ENCODE peak calls at places on chromosomes 4 and X, in nine cellular contexts. I is body of pancreas, J is HCT116, X is A549, C is right lobe of liver, A is upper lobe of left lung, Y is heart left ventricle, F is HepG2, Q is gastrocnemius medialis. N is an unnamed sample.

GRCh38 chr4:184282895-184283654 is 65.4 kb upstream of the ENPP6 start:
- ATAC-seq in I (no peak), J (no peak), X (no peak), C (peak), A (no peak), Y (no peak), F (peak), Q (no peak), N (no peak)

GRCh38 chrX:150842198-150842553 is 56.3 kb downstream of the CD99L2 start:
- ATAC-seq in I (no peak), J (no peak), X (no peak), C (peak), A (peak), Y (no peak), F (no peak), Q (no peak), N (no peak)

GRCh38 chr4:163702736-163703135 is 208.2 kb downstream of the TMA16 start:
- ATAC-seq in I (no peak), J (no peak), X (no peak), C (no peak), A (no peak), Y (no peak), F (no peak), Q (no peak), N (no peak)

GRCh38 chr4:115433501-115433900 is 320.1 kb upstream of the NDST4 start:
- ATAC-seq in I (no peak), J (no peak), X (no peak), C (no peak), A (no peak), Y (no peak), F (no peak), Q (no peak), N (no peak)

GRCh38 chrX:137565921-137566745 is at the start of gene ZIC3:
- ATAC-seq in I (peak), J (no peak), X (no peak), C (peak), A (no peak), Y (peak), F (no peak), Q (peak), N (peak)

GRCh38 chr4:89836897-89837384 is at the start of gene SNCA:
- ATAC-seq in I (peak), J (peak), X (peak), C (peak), A (peak), Y (peak), F (no peak), Q (no peak), N (peak)

GRCh38 chrX:28847423-28847822 is 260.2 kb downstream of the IL1RAPL1 start:
- ATAC-seq in I (no peak), J (peak), X (no peak), C (no peak), A (no peak), Y (peak), F (no peak), Q (no peak), N (no peak)

GRCh38 chr4:166980419-166980818 is 253.9 kb downstream of the SPOCK3 start:
- ATAC-seq in I (no peak), J (no peak), X (no peak), C (no peak), A (no peak), Y (no peak), F (no peak), Q (no peak), N (peak)

GRCh38 chr4:173242466-173243250 is 74.0 kb downstream of the GALNT7 start:
- ATAC-seq in I (no peak), J (no peak), X (peak), C (no peak), A (no peak), Y (no peak), F (no peak), Q (peak), N (no peak)

GRCh38 chrX:136065044-136065671 is 79.9 kb downstream of the SLC9A6 start:
- ATAC-seq in I (no peak), J (no peak), X (no peak), C (peak), A (no peak), Y (peak), F (no peak), Q (no peak), N (peak)

GRCh38 chr4:72169861-72170260 is 138.1 kb downstream of the NPFFR2 start:
- ATAC-seq in I (no peak), J (no peak), X (no peak), C (no peak), A (no peak), Y (no peak), F (no peak), Q (no peak), N (no peak)

GRCh38 chr4:158649111-158649680 is 22.5 kb downstream of the C4orf46 start:
- ATAC-seq in I (no peak), J (no peak), X (no peak), C (no peak), A (no peak), Y (no peak), F (no peak), Q (no peak), N (no peak)

GRCh38 chr4:47913328-47913727 is 1.1 kb downstream of the NFXL1 start:
- ATAC-seq in I (no peak), J (no peak), X (no peak), C (no peak), A (no peak), Y (no peak), F (no peak), Q (no peak), N (no peak)

GRCh38 chr4:185912779-185913178 is 100.8 kb upstream of the SORBS2 start:
- ATAC-seq in I (peak), J (no peak), X (no peak), C (no peak), A (no peak), Y (no peak), F (no peak), Q (no peak), N (no peak)

GRCh38 chrX:19743386-19743785 is 144.0 kb downstream of the SH3KBP1 start:
- ATAC-seq in I (no peak), J (no peak), X (no peak), C (no peak), A (no peak), Y (no peak), F (no peak), Q (no peak), N (no peak)

GRCh38 chr4:150401083-150401687 is 180.8 kb upstream of the MAB21L2 start:
- ATAC-seq in I (no peak), J (no peak), X (no peak), C (no peak), A (no peak), Y (no peak), F (no peak), Q (no peak), N (no peak)

GRCh38 chr4:15755321-15755750 is 22.8 kb upstream of the CD38 start:
- ATAC-seq in I (no peak), J (no peak), X (no peak), C (no peak), A (no peak), Y (no peak), F (no peak), Q (no peak), N (no peak)

GRCh38 chr4:76620723-76621463 is 185.9 kb downstream of the SHROOM3 start:
- ATAC-seq in I (peak), J (no peak), X (no peak), C (peak), A (no peak), Y (no peak), F (no peak), Q (no peak), N (no peak)

GRCh38 chr4:9820343-9820742 is 38.9 kb downstream of the DRD5 start:
- ATAC-seq in I (no peak), J (no peak), X (no peak), C (no peak), A (no peak), Y (no peak), F (no peak), Q (no peak), N (no peak)

GRCh38 chr4:94558392-94558920 is 106.7 kb downstream of the PDLIM5 start:
- ATAC-seq in I (no peak), J (no peak), X (no peak), C (no peak), A (no peak), Y (no peak), F (no peak), Q (no peak), N (no peak)

GRCh38 chr4:16693040-16693506 is 205.4 kb downstream of the LDB2 start:
- ATAC-seq in I (no peak), J (no peak), X (no peak), C (no peak), A (no peak), Y (no peak), F (no peak), Q (no peak), N (peak)

GRCh38 chrX:34764842-34765241 is 107.8 kb upstream of the TMEM47 start:
- ATAC-seq in I (no peak), J (no peak), X (no peak), C (peak), A (no peak), Y (no peak), F (no peak), Q (no peak), N (no peak)

GRCh38 chr4:13654158-13654797 is 26.8 kb upstream of the BOD1L1 start:
- ATAC-seq in I (peak), J (peak), X (peak), C (peak), A (peak), Y (peak), F (peak), Q (peak), N (peak)

DNA sequence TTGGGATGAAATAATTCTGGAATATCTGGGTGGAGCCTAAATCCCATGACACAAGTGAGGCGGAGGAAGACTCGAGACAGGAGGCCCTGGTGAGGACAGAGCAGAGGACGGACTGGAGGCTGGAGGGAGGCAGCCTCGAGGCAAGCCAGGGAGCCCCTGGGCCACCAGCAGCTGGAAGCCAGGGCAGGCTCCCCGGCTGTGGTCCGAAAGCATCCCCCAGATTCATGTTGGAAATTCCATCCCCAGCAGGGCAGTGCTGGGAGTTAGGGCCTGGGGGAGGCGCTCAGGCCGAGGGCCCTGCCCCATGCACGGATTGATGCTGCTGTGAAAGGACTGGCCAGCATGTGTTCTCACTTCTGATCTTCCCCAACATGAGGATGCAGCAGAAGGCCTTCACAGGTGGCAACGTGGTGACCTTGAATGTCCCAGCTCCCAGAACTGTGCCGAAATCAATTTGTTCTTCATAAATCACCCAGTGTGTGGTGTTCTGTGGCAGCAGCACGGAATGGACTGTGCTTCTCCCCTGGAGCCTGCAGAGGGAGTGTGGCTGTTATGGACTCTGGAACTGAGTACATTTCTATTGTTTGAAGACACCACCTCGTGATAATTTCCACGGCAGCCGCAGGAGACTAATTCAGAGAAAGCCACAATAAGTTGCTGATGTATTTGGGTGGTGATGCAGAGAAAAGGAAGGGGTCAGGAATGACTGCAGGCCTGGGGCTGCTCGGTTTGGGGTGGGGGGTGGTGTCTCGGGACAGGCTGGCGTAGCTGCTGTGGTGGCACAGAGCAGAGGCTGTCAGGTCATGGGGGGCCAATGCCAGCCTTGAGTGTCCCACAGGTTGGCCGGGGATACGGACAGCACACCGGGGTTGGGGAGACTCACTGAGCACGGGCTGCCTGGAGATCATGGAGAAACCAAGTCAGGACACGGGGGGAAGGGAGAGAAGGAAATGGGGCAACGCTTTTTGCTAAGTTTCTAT is 56.9 kb downstream of the PCGF3 start:
- ATAC-seq in I (peak), J (peak), X (peak), C (peak), A (no peak), Y (no peak), F (peak), Q (no peak), N (no peak)
- TF ChIP-seq POLR2A in I (no peak), J (no peak), X (no peak), C (no peak), A (no peak), Y (no peak), F (no peak), Q (no peak), N (no peak)

DNA sequence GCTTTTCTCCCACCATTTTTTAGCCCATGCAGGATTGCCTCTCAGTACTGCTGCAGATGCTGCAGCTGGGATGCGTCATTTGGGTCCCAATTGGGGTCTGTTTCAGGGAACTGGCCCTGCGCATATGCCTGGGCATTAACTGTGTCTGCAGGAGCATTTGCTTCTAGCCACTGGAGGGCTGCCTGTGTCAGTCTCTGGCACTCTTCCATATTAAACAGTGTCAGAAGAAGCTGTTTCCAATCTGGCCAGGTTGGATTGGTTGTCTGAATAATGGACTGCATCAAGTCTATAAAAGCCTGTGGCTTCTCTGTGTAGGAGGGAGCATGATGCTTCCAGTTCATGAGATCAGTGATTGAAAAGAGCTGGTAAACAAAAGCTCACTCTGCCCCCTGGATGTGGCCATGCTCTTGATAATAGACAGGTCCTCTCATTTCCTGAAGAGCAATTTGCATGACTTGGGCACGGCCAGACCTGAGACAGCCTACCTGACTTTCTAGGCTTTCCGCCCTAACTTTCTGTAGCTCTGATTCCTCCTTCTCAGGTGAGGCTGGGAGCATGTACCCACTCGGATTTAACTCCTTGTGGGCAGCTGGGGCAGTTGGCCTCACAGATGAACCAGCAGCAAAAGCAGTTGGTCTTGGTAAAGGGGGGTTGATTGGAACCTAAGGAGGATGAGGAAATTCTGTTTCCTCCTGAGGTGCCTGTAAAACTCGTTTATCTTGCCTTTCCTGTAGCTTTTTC is 29.2 kb downstream of the SULT1E1 start:
- ATAC-seq in I (peak), J (no peak), X (no peak), C (peak), A (no peak), Y (no peak), F (peak), Q (no peak), N (no peak)
- TF ChIP-seq POLR2A in I (no peak), J (no peak), X (no peak), C (peak), A (no peak), Y (no peak), F (no peak), Q (no peak), N (no peak)

GRCh38 chrX:46444011-46444410 is 101.2 kb downstream of the ZNF674 start:
- ATAC-seq in I (no peak), J (peak), X (no peak), C (no peak), A (no peak), Y (no peak), F (peak), Q (no peak), N (no peak)

GRCh38 chrX:46447384-46447783 is 97.8 kb downstream of the ZNF674 start:
- ATAC-seq in I (peak), J (peak), X (peak), C (no peak), A (no peak), Y (no peak), F (peak), Q (no peak), N (peak)

GRCh38 chrX:46446727-46447378 is 98.4 kb downstream of the ZNF674 start:
- ATAC-seq in I (peak), J (peak), X (peak), C (peak), A (peak), Y (peak), F (peak), Q (peak), N (peak)
- TF ChIP-seq POLR2A in I (peak), J (no peak), X (peak), C (peak), A (no peak), Y (no peak), F (peak), Q (peak), N (peak)

DNA sequence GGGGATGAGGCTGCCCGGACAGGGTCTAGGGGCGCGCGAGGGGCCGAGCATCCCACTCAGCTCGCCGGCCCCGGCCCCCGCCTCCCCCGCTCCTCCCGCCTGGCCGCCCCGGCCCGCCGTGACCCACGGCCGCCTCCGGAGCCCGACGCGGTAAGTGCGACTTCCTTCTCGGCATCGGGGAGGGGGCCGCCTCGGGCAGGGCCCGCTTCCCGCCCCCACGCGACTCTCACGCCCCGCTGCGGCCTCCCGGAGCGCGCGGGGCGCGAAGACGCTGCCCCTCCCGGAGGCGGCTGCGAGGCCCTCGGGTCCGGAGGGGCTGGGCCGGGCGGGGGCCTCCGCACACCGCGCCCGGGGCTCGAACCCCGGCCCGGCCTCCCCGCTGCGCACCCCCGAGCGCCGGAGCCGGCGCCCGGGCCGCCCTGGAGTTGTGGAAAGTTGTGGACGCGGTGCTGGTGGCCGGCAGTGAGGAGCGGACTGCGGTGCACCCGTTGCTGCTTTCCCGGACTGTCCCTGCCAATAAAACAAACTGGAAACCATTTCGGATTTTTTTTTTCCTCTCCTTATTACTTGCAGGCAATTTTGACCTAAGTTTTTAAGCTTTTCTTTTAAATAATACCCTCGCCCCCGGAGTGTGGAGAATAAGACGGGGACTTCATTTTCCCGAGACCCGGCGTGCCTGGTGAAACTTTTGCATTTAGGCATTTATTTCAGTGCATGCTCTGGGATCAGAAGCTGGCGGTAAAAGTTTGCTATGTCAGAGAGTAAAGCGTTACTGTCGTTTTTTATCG is 12.9 kb upstream of the TMEM156 start:
- ATAC-seq in I (peak), J (peak), X (peak), C (peak), A (peak), Y (no peak), F (peak), Q (peak), N (peak)
- TF ChIP-seq POLR2A in I (no peak), J (no peak), X (no peak), C (peak), A (no peak), Y (no peak), F (peak), Q (peak), N (peak)

GRCh38 chr4:164956766-164957643 is 20.5 kb downstream of the TRIM61 start:
- ATAC-seq in I (peak), J (no peak), X (peak), C (peak), A (peak), Y (peak), F (no peak), Q (peak), N (peak)
- TF ChIP-seq POLR2A in I (no peak), J (no peak), X (peak), C (no peak), A (no peak), Y (no peak), F (no peak), Q (no peak), N (no peak)

DNA sequence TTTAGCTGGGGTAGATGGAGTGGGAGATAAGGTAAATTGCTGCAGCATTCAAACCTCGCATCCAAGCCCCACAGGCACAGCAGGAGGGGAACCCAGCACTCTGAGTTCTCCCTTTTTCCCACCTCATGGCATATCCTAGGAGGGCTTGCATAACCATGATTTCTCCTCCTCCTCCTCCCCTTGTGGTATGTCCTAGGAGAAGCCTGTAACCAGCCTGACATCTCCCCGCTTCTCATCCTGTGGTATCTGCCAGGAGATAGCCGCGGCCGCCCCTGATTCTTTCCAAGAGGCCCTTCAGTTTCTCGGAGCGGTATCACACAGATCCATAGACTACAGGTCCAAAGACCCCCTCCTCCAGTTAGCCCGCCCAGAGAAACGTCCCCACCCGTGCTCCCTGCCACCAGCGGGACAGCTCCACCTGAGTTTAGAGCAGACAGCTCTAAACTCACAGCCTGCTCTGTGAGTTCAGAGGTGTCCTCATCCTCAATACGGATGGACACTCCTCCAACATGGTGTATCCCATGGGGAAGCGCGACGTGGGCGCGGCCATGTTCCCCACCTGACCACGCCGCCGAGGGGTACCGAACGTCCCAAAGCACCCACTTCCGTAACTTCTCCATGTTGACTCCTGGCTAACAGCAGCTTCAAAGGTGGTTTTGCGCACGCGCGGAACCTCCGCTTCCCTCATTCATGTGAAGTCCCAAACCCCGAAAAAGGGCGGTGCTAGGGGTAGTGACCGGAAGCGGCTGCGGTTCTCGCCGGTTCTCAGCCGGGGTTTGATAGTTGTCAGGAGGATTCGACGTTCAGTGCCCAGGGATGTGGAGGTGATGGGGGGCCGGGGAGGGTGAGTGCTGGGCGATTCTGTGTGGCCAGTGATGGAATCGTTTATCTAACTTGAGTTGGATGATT is at the start of gene ZNF81:
- ATAC-seq in I (peak), J (peak), X (peak), C (peak), A (peak), Y (peak), F (peak), Q (peak), N (peak)
- TF ChIP-seq POLR2A in I (peak), J (no peak), X (peak), C (peak), A (no peak), Y (no peak), F (peak), Q (peak), N (no peak)

GRCh38 chrX:118862990-118863389 is 39.4 kb downstream of the ZCCHC12 start:
- ATAC-seq in I (no peak), J (no peak), X (no peak), C (no peak), A (no peak), Y (no peak), F (no peak), Q (no peak), N (no peak)
- TF ChIP-seq POLR2A in I (no peak), J (no peak), X (no peak), C (no peak), A (no peak), Y (no peak), F (no peak), Q (no peak), N (no peak)

GRCh38 chr4:69070590-69070989 is 25.7 kb upstream of the UGT2B7 start:
- ATAC-seq in I (no peak), J (no peak), X (no peak), C (peak), A (no peak), Y (no peak), F (no peak), Q (no peak), N (no peak)
- TF ChIP-seq POLR2A in I (no peak), J (no peak), X (no peak), C (no peak), A (no peak), Y (no peak), F (no peak), Q (no peak), N (no peak)

GRCh38 chrX:54758114-54759055 is 39.7 kb downstream of the ITIH6 start:
- ATAC-seq in I (no peak), J (peak), X (no peak), C (peak), A (peak), Y (no peak), F (peak), Q (no peak), N (no peak)
- TF ChIP-seq POLR2A in I (no peak), J (no peak), X (no peak), C (no peak), A (no peak), Y (no peak), F (no peak), Q (no peak), N (no peak)

N was measured in gastroesophageal sphincter.